ENCODE peak calls at places on chromosomes 16 and 17, in eight cellular contexts. V, U, M, N, Y, D, S and J are unnamed samples.

GRCh38 chr17:42472709-42473521 is 14.2 kb downstream of the ATP6V0A1 start:
- DNase-seq in M (no peak), V (peak), N (no peak), Y (no peak), U (no peak), D (no peak), S (no peak), J (no peak)

GRCh38 chr17:1043601-1044251 is 46.8 kb downstream of the TIMM22 start:
- DNase-seq in S (no peak), D (no peak), V (no peak), U (no peak), Y (no peak), M (no peak), N (no peak), J (no peak)

GRCh38 chr17:79114455-79115301 is 40.1 kb downstream of the ENGASE start:
- DNase-seq in U (no peak), M (no peak), Y (peak), D (peak), S (peak), N (no peak), V (no peak), J (no peak)

GRCh38 chr16:22623351-22623781 is 112.7 kb downstream of the NPIPB5 start:
- DNase-seq in S (no peak), U (no peak), N (no peak), Y (no peak), V (no peak), M (no peak), D (no peak), J (no peak)

GRCh38 chr17:48153711-48154642 is 46.4 kb downstream of the SNX11 start:
- DNase-seq in V (peak), N (no peak), S (peak), D (peak), U (peak), M (peak), Y (peak), J (no peak)

GRCh38 chr16:88561485-88562369 is 8.5 kb upstream of the ZC3H18 start:
- DNase-seq in D (no peak), S (no peak), M (peak), Y (peak), V (no peak), N (no peak), U (peak), J (no peak)

GRCh38 chr16:47018223-47018891 is 44.9 kb upstream of the DNAJA2 start:
- DNase-seq in U (peak), Y (peak), M (peak), V (no peak), S (peak), N (peak), D (peak), J (no peak)

GRCh38 chr17:43092891-43093290 is 32.3 kb downstream of the BRCA1 start:
- DNase-seq in M (no peak), D (no peak), S (no peak), Y (no peak), N (no peak), U (no peak), V (no peak), J (no peak)

GRCh38 chr17:19538095-19539039 is 4.7 kb downstream of the SLC47A1 start:
- DNase-seq in M (no peak), Y (peak), N (no peak), S (peak), V (no peak), D (no peak), U (no peak), J (no peak)

GRCh38 chr17:50018909-50019308 is 23.9 kb upstream of the DLX3 start:
- DNase-seq in Y (no peak), N (no peak), M (no peak), V (no peak), U (no peak), D (no peak), S (no peak), J (no peak)

GRCh38 chr17:69230939-69231338 is 2.3 kb upstream of the ABCA10 start:
- DNase-seq in U (no peak), Y (no peak), N (no peak), S (no peak), M (no peak), V (no peak), D (no peak), J (no peak)

GRCh38 chr16:65202461-65202860 is 80.6 kb upstream of the CDH11 start:
- DNase-seq in M (no peak), S (no peak), N (no peak), U (no peak), D (no peak), V (no peak), Y (no peak), J (no peak)

GRCh38 chr16:55370762-55371482 is 46.9 kb downstream of the IRX6 start:
- DNase-seq in N (no peak), U (peak), M (no peak), D (no peak), S (peak), V (peak), Y (peak), J (no peak)

GRCh38 chr17:67467500-67468481 is 90.7 kb downstream of the PITPNC1 start:
- DNase-seq in N (no peak), M (peak), U (no peak), D (no peak), V (no peak), Y (no peak), S (no peak), J (no peak)

GRCh38 chr17:47978324-47978723 is 7.4 kb downstream of the CDK5RAP3 start:
- DNase-seq in S (peak), Y (peak), M (peak), D (peak), N (no peak), U (peak), V (peak), J (no peak)

GRCh38 chr17:78905111-78905510 is 2.1 kb upstream of the CEP295NL start:
- DNase-seq in V (no peak), Y (no peak), M (no peak), N (no peak), S (no peak), D (no peak), U (no peak), J (no peak)

GRCh38 chr17:79026345-79027273 is 2.6 kb downstream of the C1QTNF1 start:
- DNase-seq in S (no peak), V (peak), Y (no peak), N (no peak), M (no peak), D (no peak), U (no peak), J (no peak)

GRCh38 chr17:81074875-81075274 is 39.9 kb downstream of the BAIAP2 start:
- DNase-seq in M (no peak), V (no peak), D (no peak), Y (no peak), U (no peak), S (no peak), N (no peak), J (no peak)

GRCh38 chr16:306911-307370 is 24.0 kb downstream of the PDIA2 start:
- DNase-seq in S (no peak), N (no peak), U (no peak), D (no peak), V (no peak), M (no peak), Y (no peak), J (no peak)

GRCh38 chr16:27434141-27435051 is 32.4 kb downstream of the IL21R start:
- DNase-seq in S (peak), U (peak), D (no peak), Y (no peak), N (no peak), V (no peak), M (no peak), J (no peak)

GRCh38 chr17:5526821-5527598 is 40.6 kb downstream of the MIS12 start:
- DNase-seq in M (no peak), V (peak), Y (no peak), D (peak), N (peak), S (peak), U (peak), J (no peak)

GRCh38 chr16:20353379-20353778 is 864 bp upstream of the UMOD start:
- DNase-seq in S (no peak), M (no peak), V (no peak), U (no peak), Y (no peak), D (no peak), N (no peak), J (no peak)

GRCh38 chr17:82696916-82697807 is 1.3 kb downstream of the RAB40B start:
- DNase-seq in U (peak), M (no peak), N (no peak), V (no peak), S (no peak), Y (no peak), D (no peak), J (no peak)

GRCh38 chr17:73166731-73167581 is 2.1 kb downstream of the SSTR2 start:
- DNase-seq in U (no peak), D (no peak), M (no peak), S (no peak), N (no peak), V (no peak), Y (no peak), J (no peak)

GRCh38 chr17:51743477-51743876 is 415.0 kb downstream of the CA10 start:
- DNase-seq in D (no peak), S (no peak), V (no peak), N (no peak), U (no peak), M (no peak), Y (no peak), J (no peak)

GRCh38 chr17:67221062-67221998 is 23.7 kb downstream of the HELZ start:
- DNase-seq in N (no peak), D (no peak), M (peak), S (no peak), V (no peak), U (no peak), Y (peak), J (no peak)